ENCODE peak calls at places on chromosomes 4 and X, in five cellular contexts. One of them, this sample, is unnamed.

GRCh38 chr4:10130190-10130888 is 13.7 kb upstream of the WDR1 start:
- DNase-seq in ureter: no peak
- DNase-seq in HCT116: no peak
- DNase-seq in NCI-H1417: no peak
- DNase-seq in NCI-H1694: no peak
- DNase-seq in this sample: no peak

GRCh38 chr4:85209161-85209560 is 242.7 kb upstream of the WDFY3 start:
- DNase-seq in ureter: no peak
- DNase-seq in HCT116: peak
- DNase-seq in NCI-H1417: no peak
- DNase-seq in NCI-H1694: no peak
- DNase-seq in this sample: no peak

GRCh38 chr4:7204656-7205387 is 12.5 kb downstream of the SORCS2 start:
- DNase-seq in ureter: no peak
- DNase-seq in HCT116: no peak
- DNase-seq in NCI-H1417: no peak
- DNase-seq in NCI-H1694: no peak
- DNase-seq in this sample: no peak

GRCh38 chrX:47146121-47146935 is 1.3 kb downstream of the RBM10 start:
- DNase-seq in ureter: no peak
- DNase-seq in HCT116: no peak
- DNase-seq in NCI-H1417: peak
- DNase-seq in NCI-H1694: no peak
- DNase-seq in this sample: no peak

GRCh38 chr4:52748432-52748831 is 2.8 kb downstream of the ERVMER34-1 start:
- DNase-seq in ureter: no peak
- DNase-seq in HCT116: no peak
- DNase-seq in NCI-H1417: peak
- DNase-seq in NCI-H1694: no peak
- DNase-seq in this sample: no peak

GRCh38 chr4:169184236-169184635 is 86.5 kb downstream of the SH3RF1 start:
- DNase-seq in ureter: no peak
- DNase-seq in HCT116: no peak
- DNase-seq in NCI-H1417: no peak
- DNase-seq in NCI-H1694: no peak
- DNase-seq in this sample: no peak

GRCh38 chr4:23202712-23203247 is 510.0 kb downstream of the GBA3 start:
- DNase-seq in ureter: no peak
- DNase-seq in HCT116: no peak
- DNase-seq in NCI-H1417: no peak
- DNase-seq in NCI-H1694: no peak
- DNase-seq in this sample: no peak

GRCh38 chr4:8674311-8674885 is 81.8 kb downstream of the CPZ start:
- DNase-seq in ureter: no peak
- DNase-seq in HCT116: no peak
- DNase-seq in NCI-H1417: no peak
- DNase-seq in NCI-H1694: no peak
- DNase-seq in this sample: no peak

GRCh38 chr4:52110171-52110570 is 59.1 kb downstream of the SPATA18 start:
- DNase-seq in ureter: no peak
- DNase-seq in HCT116: no peak
- DNase-seq in NCI-H1417: no peak
- DNase-seq in NCI-H1694: no peak
- DNase-seq in this sample: no peak

This sample was measured in iPS DF 6.9.